ENCODE peak calls at places on chromosomes 2 and 18, in four cellular contexts. X is H1, G is GM12878, T is K562. Q is an unnamed sample.

GRCh38 chr18:25726278-25726677 is 364.1 kb downstream of the SS18 start:
- DNase-seq in X (no peak), G (no peak), T (no peak), Q (no peak)

GRCh38 chr2:190451561-190452176 is 43.5 kb downstream of the MFSD6 start:
- DNase-seq in X (no peak), G (no peak), T (no peak), Q (no peak)

GRCh38 chr18:6994053-6994452 is 123.5 kb downstream of the LAMA1 start:
- DNase-seq in X (no peak), G (no peak), T (no peak), Q (no peak)

GRCh38 chr2:217248312-217248935 is 388.6 kb upstream of the TNP1 start:
- DNase-seq in X (peak), G (peak), T (no peak), Q (no peak)

GRCh38 chr2:38702413-38702812 is 36.5 kb downstream of the GALM start:
- DNase-seq in X (no peak), G (no peak), T (no peak), Q (no peak)

GRCh38 chr2:46909771-46910419 is 5.7 kb downstream of the MCFD2 start:
- DNase-seq in X (no peak), G (peak), T (no peak), Q (peak)

GRCh38 chr2:130759906-130760753 is 4.8 kb downstream of the AMER3 start:
- DNase-seq in X (no peak), G (no peak), T (no peak), Q (no peak)

GRCh38 chr2:25249785-25250184 is 81.4 kb upstream of the POMC start:
- DNase-seq in X (no peak), G (no peak), T (no peak), Q (no peak)

GRCh38 chr2:130827502-130828251 is 9.0 kb upstream of the ARHGEF4 start:
- DNase-seq in X (no peak), G (no peak), T (no peak), Q (no peak)

GRCh38 chr2:229235136-229235914 is 35.8 kb downstream of the PID1 start:
- DNase-seq in X (peak), G (no peak), T (no peak), Q (no peak)

GRCh38 chr2:49286726-49287125 is 132.4 kb upstream of the FSHR start:
- DNase-seq in X (no peak), G (no peak), T (no peak), Q (no peak)

DNA sequence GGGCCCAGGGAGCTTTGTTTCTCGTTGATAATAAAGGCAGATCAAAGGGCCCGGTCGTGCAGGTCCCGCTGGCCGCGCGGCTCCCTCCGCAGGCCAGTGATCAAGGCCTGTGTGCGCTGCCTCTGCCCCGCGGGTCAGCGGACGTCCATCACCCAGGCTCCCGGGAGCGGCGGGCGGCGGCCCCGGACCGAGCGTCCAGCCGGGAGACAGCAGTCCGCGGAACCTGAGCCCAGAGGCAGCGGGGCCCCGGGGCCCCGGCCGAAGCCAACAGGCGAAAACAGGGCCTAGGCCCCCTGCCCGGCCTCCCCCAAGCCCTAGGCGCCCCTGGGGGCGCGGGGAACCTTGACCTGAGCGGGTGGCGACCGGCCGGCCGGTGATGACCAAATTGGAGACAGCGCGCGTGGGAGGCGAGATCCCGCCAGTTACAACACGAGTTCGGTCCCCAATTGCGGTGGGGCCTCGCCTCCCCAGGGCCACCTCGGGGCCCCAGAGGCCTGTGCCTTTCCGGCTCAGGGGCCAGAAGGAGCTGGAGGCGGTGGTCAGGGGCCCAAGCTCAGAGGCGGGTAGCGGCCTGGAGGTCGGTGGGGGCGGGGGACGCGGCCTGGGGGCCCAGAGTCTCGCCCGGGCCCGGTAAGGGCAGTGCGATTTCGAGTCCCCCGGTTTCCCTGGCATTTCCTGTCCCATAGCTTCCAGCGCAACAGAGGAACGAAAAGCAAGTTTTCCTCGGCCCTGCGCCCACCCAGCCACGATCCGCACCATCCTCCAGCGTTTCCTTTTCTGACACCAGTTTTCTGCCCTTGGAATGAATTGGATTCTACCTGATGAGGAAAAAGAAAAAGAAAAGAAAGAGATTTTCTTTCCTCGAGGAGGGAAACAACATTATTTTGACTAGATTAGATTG is 5.9 kb downstream of the SP9 start:
- DNase-seq in X (peak), G (no peak), T (no peak), Q (peak)
- TF ChIP-seq POLR2A in X (no peak), G (no peak), T (no peak), Q (no peak)

GRCh38 chr18:8747440-8747937 is 42.1 kb downstream of the MTCL1 start:
- DNase-seq in X (no peak), G (no peak), T (no peak), Q (no peak)
- TF ChIP-seq BRCA1 in X (no peak), G (no peak), T (no peak), Q (no peak)

GRCh38 chr2:197495433-197496134 is 4.1 kb downstream of the HSPD1 start:
- DNase-seq in X (no peak), G (no peak), T (no peak), Q (no peak)
- TF ChIP-seq POLR2A in X (peak), G (no peak), T (no peak), Q (peak)

GRCh38 chr18:26989842-26990241 is 124.3 kb upstream of the AQP4 start:
- DNase-seq in X (no peak), G (no peak), T (no peak), Q (no peak)
- TF ChIP-seq BRCA1 in X (no peak), G (no peak), T (no peak), Q (no peak)

GRCh38 chr2:69436937-69437750 is at the start of gene NFU1:
- DNase-seq in X (peak), G (peak), T (peak), Q (peak)
- TF ChIP-seq POLR2A in X (peak), G (peak), T (peak), Q (peak)

GRCh38 chr2:172613035-172613434 is 57.1 kb downstream of the PDK1 start:
- DNase-seq in X (no peak), G (no peak), T (peak), Q (no peak)
- TF ChIP-seq BRCA1 in X (no peak), G (no peak), T (no peak), Q (no peak)

DNA sequence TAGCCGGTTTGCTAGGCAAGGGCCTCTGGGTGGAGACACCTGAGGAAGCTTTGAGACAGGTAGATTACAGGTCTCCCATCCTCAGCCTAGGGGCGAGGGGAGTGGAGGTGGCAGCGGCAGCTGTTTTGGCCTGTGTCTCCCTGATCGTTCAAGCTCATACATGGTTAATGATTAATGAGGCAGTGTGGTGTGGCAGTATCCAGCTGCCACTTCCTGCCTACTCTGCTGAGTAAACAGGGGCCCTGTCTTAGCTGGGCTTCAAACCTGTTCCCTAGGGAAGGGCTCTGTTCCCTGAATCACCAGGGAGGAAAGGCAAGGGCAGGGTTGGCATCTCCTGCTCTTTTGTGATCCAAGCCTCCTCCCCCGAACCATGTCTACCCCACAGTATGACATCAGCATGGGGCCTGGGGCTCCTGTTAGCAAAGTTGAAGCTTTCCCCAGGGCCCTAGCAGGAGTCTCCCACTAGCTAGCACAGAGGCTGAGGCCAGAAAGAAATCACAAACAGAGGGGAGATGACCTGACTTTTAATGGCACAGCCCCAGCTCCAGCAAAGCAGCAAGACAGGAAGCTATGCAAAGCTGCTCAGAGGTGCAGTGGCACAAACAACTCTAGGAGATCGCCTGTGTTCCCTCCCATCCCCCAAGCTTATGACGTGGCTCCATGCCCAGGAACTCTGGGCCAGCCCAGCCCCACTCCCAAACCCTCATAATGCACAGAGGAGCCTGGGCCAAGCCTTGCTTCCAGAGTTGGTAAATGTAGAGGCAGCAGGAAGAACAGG is 3.7 kb upstream of the TUBA4B start:
- DNase-seq in X (no peak), G (peak), T (no peak), Q (peak)
- TF ChIP-seq POLR2A in X (peak), G (no peak), T (no peak), Q (peak)

DNA sequence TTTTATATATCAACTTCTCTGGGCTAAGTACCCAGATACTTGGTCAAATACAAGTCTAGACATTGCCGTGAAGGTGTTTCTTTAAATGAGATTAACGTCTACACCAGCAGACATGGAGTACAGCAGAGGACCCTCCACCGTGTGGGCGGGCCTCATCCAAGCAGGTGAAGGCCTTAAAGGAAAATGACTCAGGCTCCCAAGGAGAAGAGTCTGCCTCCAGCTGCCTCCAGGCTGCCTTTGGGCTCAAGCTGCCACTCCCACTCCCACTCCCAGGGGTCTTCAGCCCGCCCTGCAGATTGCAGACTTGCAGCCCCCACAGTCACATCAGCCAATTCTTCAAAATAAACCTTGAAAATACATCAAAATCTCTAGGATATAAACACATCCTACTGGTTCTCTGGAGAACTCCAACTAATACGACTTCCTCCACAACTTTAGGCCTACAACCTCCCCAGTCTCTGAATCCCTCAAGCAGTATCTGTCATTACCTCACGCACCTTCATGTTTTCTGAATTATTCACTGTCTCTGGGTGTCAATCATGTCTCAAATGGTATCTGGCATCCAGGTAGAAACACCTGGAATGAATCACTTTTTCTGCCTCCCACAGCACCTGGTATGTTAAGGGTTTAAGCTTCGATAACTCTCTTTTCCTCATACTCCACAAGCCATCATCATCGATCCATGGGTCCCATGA is 6.9 kb downstream of the ITGB1BP1 start:
- DNase-seq in X (no peak), G (no peak), T (no peak), Q (no peak)
- TF ChIP-seq BRCA1 in X (no peak), G (no peak), T (no peak), Q (no peak)

Q was measured in HepG2.